ENCODE peak calls at places on chromosomes 5 and 9, in nine cellular contexts. E, Z, W, Y, H, R, O, T and N are unnamed samples.
A peak's percentile ranks its signal among the peaks of the same experiment; 100 is the strongest.

GRCh38 chr5:10337986-10338385 is 15.5 kb upstream of the MARCHF6 start:
- DNase-seq in E (no peak), Z (no peak), W (no peak), Y (no peak), H (no peak), R (no peak), O (no peak), T (no peak), N (no peak)

GRCh38 chr5:95281211-95281610 is 3.7 kb downstream of the MCTP1 start:
- DNase-seq in E (no peak), Z (no peak), W (peak; percentile 12), Y (peak; percentile 1), H (peak; percentile 36), R (no peak), O (peak; percentile 29), T (no peak), N (no peak)

GRCh38 chr5:160685695-160686094 is 166.3 kb downstream of the ATP10B start:
- DNase-seq in E (peak; percentile 9), Z (no peak), W (no peak), Y (no peak), H (no peak), R (peak; percentile 21), O (no peak), T (no peak), N (no peak)

GRCh38 chr9:136991993-136992818 is at the start of gene PAXX:
- DNase-seq in E (peak; percentile 94), Z (peak; percentile 91), W (peak; percentile 71), Y (peak; percentile 82), H (peak; percentile 82), R (peak; percentile 81), O (peak; percentile 97), T (peak; percentile 92), N (peak; percentile 89)

GRCh38 chr9:126327016-126327749 is 554 bp downstream of the MVB12B start:
- DNase-seq in E (peak; percentile 17), Z (peak; percentile 18), W (no peak), Y (no peak), H (no peak), R (no peak), O (peak; percentile 23), T (peak; percentile 51), N (no peak)

GRCh38 chr5:10596886-10597451 is 33.1 kb downstream of the ANKRD33B start:
- DNase-seq in E (no peak), Z (no peak), W (no peak), Y (no peak), H (no peak), R (no peak), O (no peak), T (no peak), N (no peak)

GRCh38 chr5:51227963-51228515 is 155.2 kb upstream of the ISL1 start:
- DNase-seq in E (no peak), Z (no peak), W (no peak), Y (no peak), H (no peak), R (no peak), O (no peak), T (no peak), N (no peak)

GRCh38 chr5:155482428-155482827 is 468.9 kb downstream of the KIF4B start:
- DNase-seq in E (no peak), Z (no peak), W (no peak), Y (no peak), H (no peak), R (no peak), O (no peak), T (no peak), N (no peak)

GRCh38 chr5:41509399-41510175 is 814 bp downstream of the PLCXD3 start:
- DNase-seq in E (no peak), Z (no peak), W (no peak), Y (no peak), H (no peak), R (no peak), O (no peak), T (no peak), N (no peak)

GRCh38 chr5:111772456-111772855 is 15.5 kb upstream of the NREP start:
- DNase-seq in E (peak; percentile 33), Z (no peak), W (no peak), Y (peak; percentile 27), H (no peak), R (no peak), O (peak; percentile 58), T (no peak), N (no peak)

GRCh38 chr5:112923148-112923917 is 1.3 kb upstream of the REEP5 start:
- DNase-seq in E (no peak), Z (no peak), W (no peak), Y (no peak), H (no peak), R (peak; percentile 59), O (no peak), T (peak; percentile 62), N (no peak)

GRCh38 chr9:93860694-93861658 is 94.2 kb downstream of the BARX1 start:
- DNase-seq in E (no peak), Z (no peak), W (no peak), Y (no peak), H (no peak), R (no peak), O (no peak), T (no peak), N (no peak)

GRCh38 chr5:106876298-106876622 is 794.5 kb downstream of the EFNA5 start:
- DNase-seq in E (no peak), Z (no peak), W (no peak), Y (no peak), H (no peak), R (no peak), O (no peak), T (no peak), N (no peak)

GRCh38 chr5:119275146-119275872 is 80.5 kb upstream of the TNFAIP8 start:
- DNase-seq in E (peak; percentile 40), Z (no peak), W (peak; percentile 70), Y (peak; percentile 61), H (peak; percentile 80), R (no peak), O (peak; percentile 55), T (no peak), N (no peak)

GRCh38 chr9:32382582-32383320 is 1.7 kb upstream of the ACO1 start:
- DNase-seq in E (no peak), Z (no peak), W (no peak), Y (no peak), H (no peak), R (no peak), O (no peak), T (no peak), N (no peak)

GRCh38 chr5:179916523-179916922 is 8.8 kb upstream of the TBC1D9B start:
- DNase-seq in E (no peak), Z (no peak), W (no peak), Y (no peak), H (no peak), R (no peak), O (no peak), T (no peak), N (no peak)

GRCh38 chr9:134678206-134678605 is 36.6 kb downstream of the COL5A1 start:
- DNase-seq in E (no peak), Z (no peak), W (no peak), Y (no peak), H (no peak), R (no peak), O (no peak), T (no peak), N (no peak)

GRCh38 chr9:134169166-134169565 is 4.8 kb upstream of the RNU6ATAC start:
- DNase-seq in E (no peak), Z (no peak), W (no peak), Y (no peak), H (no peak), R (no peak), O (no peak), T (no peak), N (no peak)

GRCh38 chr9:5982352-5982751 is 33.1 kb downstream of the RANBP6 start:
- DNase-seq in E (no peak), Z (no peak), W (no peak), Y (no peak), H (no peak), R (no peak), O (no peak), T (no peak), N (no peak)

GRCh38 chr9:98520221-98520920 is 188.4 kb downstream of the GABBR2 start:
- DNase-seq in E (no peak), Z (no peak), W (peak; percentile 39), Y (peak; percentile 86), H (no peak), R (no peak), O (peak; percentile 55), T (no peak), N (no peak)

GRCh38 chr9:35910613-35911488 is 1.6 kb downstream of the SPAAR start:
- DNase-seq in E (peak; percentile 82), Z (no peak), W (peak; percentile 38), Y (peak; percentile 52), H (peak; percentile 56), R (peak; percentile 30), O (peak; percentile 68), T (peak; percentile 33), N (no peak)
- H3K27ac ChIP-seq in E (peak overlapping the region; percentile 93), Z (peak overlapping the region; percentile 94), W (no peak overlapping the region), Y (no peak overlapping the region), H (no peak overlapping the region), R (no peak overlapping the region), O (no peak overlapping the region), T (peak overlapping the region; percentile 43), N (peak overlapping the region; percentile 88)

GRCh38 chr5:71591100-71591499 is 4.0 kb downstream of the MCCC2 start:
- DNase-seq in E (no peak), Z (no peak), W (no peak), Y (no peak), H (no peak), R (no peak), O (no peak), T (no peak), N (no peak)
- H3K4me3 ChIP-seq in E (no peak overlapping the region), Z (no peak overlapping the region), W (no peak overlapping the region), Y (no peak overlapping the region), H (no peak overlapping the region), R (no peak overlapping the region), O (no peak overlapping the region), T (no peak overlapping the region), N (no peak overlapping the region)

DNA sequence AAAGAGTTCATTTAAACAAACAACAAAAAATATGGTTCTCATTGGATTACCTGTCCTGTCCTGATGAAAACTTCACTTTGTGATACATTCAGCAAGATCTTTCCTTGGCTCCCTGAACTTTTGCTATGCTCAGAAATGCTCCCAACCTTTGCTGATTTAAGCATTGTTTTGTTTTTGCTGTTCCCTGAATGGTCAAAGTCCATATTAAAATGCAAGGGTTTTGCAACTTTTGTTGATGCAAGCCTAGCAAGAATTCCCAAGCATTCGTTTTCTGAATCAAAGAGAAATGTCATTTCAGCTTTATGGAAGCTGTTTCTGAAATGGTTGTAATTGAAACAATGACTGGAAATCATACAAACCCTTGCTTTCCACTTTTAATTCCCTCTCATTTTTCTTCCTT is 3.1 kb upstream of the SFXN1 start:
- DNase-seq in E (no peak), Z (no peak), W (no peak), Y (no peak), H (no peak), R (no peak), O (no peak), T (no peak), N (no peak)
- H3K27ac ChIP-seq in E (no peak overlapping the region), Z (no peak overlapping the region), W (no peak overlapping the region), Y (no peak overlapping the region), H (no peak overlapping the region), R (no peak overlapping the region), O (no peak overlapping the region), T (no peak overlapping the region), N (no peak overlapping the region)

DNA sequence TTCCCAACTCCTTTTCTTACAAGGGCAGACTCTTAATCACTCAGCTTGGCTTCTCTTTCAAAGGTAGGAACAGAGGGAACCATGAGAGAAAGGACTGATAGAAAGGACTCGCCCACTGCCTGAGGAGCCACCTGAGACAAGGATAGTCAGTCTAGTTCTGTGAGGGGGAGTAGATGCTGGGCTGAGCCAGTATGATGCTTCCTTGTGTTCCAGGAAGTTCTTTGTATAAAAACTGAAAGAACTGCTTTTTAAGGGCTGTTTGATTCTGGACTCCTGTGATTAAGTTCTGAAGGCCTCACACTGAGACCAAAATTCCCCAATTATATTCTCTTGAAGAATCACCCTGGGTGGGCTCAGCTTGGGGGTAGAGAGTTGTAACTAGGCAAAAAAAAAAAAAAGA is 51.1 kb upstream of the DPYSL3 start:
- DNase-seq in E (no peak), Z (no peak), W (peak; percentile 17), Y (no peak), H (no peak), R (no peak), O (no peak), T (no peak), N (no peak)
- H3K4me3 ChIP-seq in E (no peak overlapping the region), Z (no peak overlapping the region), W (no peak overlapping the region), Y (no peak overlapping the region), H (no peak overlapping the region), R (no peak overlapping the region), O (no peak overlapping the region), T (no peak overlapping the region), N (no peak overlapping the region)